ENCODE peak calls at places on chromosomes 2 and 18, in four cellular contexts. E is neuronal stem cell; X is CD4-positive, alpha-beta memory T cell; I is psoas muscle. U is an unnamed sample.

GRCh38 chr2:160315337-160315736 is 115.3 kb upstream of the ITGB6 start:
- DNase-seq in E (no peak), X (no peak), I (no peak), U (no peak)

GRCh38 chr2:83705146-83705545 is 753.9 kb downstream of the SUCLG1 start:
- DNase-seq in E (no peak), X (no peak), I (no peak), U (no peak)

GRCh38 chr2:85042330-85042729 is 71.4 kb downstream of the KCMF1 start:
- DNase-seq in E (no peak), X (no peak), I (no peak), U (no peak)

GRCh38 chr2:185279999-185280398 is 458.6 kb upstream of the FSIP2 start:
- DNase-seq in E (no peak), X (no peak), I (no peak), U (no peak)

GRCh38 chr2:241191101-241191500 is 2.6 kb downstream of the ANO7 start:
- DNase-seq in E (no peak), X (no peak), I (no peak), U (no peak)

GRCh38 chr2:68767031-68767961 is 32.7 kb downstream of the ARHGAP25 start:
- DNase-seq in E (no peak), X (peak), I (no peak), U (no peak)

GRCh38 chr2:150716186-150716585 is 228.7 kb upstream of the RND3 start:
- DNase-seq in E (no peak), X (no peak), I (no peak), U (no peak)

GRCh38 chr2:26767894-26768487 is 3.9 kb downstream of the SLC35F6 start:
- DNase-seq in E (no peak), X (no peak), I (no peak), U (no peak)

GRCh38 chr18:74375999-74376398 is 60.4 kb downstream of the C18orf63 start:
- DNase-seq in E (no peak), X (no peak), I (no peak), U (no peak)

GRCh38 chr2:197208029-197208428 is 102.6 kb downstream of the ANKRD44 start:
- DNase-seq in E (no peak), X (no peak), I (no peak), U (no peak)

GRCh38 chr2:6826081-6826913 is 39.4 kb downstream of the CMPK2 start:
- DNase-seq in E (no peak), X (peak), I (no peak), U (peak)

GRCh38 chr2:216350214-216350789 is 22.0 kb downstream of the MARCHF4 start:
- DNase-seq in E (no peak), X (peak), I (no peak), U (no peak)

GRCh38 chr2:163877316-163877715 is 141.5 kb upstream of the FIGN start:
- DNase-seq in E (no peak), X (no peak), I (no peak), U (no peak)

GRCh38 chr2:27681844-27682243 is 18.2 kb downstream of the SLC4A1AP start:
- DNase-seq in E (no peak), X (no peak), I (no peak), U (no peak)

GRCh38 chr2:86291328-86291662 is 46.1 kb downstream of the REEP1 start:
- DNase-seq in E (no peak), X (no peak), I (no peak), U (no peak)
- H3K27ac ChIP-seq in E (no peak), X (no peak), I (peak), U (no peak)

DNA sequence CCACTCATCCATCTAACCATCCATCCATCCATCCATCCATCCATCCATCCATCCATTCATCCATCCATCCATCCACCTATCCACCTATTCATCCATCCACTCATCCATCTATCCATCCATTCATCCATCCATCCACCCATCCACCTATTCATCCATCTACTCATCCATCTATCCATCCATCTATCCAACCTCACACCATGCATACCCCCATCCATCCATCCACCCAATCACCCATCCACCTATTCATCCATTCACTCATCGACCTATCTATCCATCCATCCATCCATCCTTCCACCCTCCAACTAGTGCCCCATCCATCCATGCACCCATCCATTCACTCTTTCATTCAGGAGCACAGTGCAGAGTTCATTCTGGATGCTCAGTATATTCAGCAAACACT is 21.5 kb upstream of the YWHAQ start:
- DNase-seq in E (no peak), X (no peak), I (no peak), U (no peak)
- H3K27ac ChIP-seq in E (no peak), X (no peak), I (no peak), U (no peak)

GRCh38 chr2:237625777-237626176 is 1.6 kb upstream of the LRRFIP1 start:
- DNase-seq in E (no peak), X (no peak), I (no peak), U (no peak)
- H3K27ac ChIP-seq in E (no peak), X (no peak), I (peak), U (no peak)

GRCh38 chr2:223993634-223994232 is 36.5 kb downstream of the MRPL44 start:
- DNase-seq in E (peak), X (peak), I (no peak), U (peak)
- H3K27ac ChIP-seq in E (no peak), X (no peak), I (no peak), U (peak)

GRCh38 chr18:30175621-30176225 is 866.8 kb downstream of the DSC3 start:
- DNase-seq in E (no peak), X (no peak), I (no peak), U (no peak)
- H3K27ac ChIP-seq in E (no peak), X (no peak), I (no peak), U (no peak)

GRCh38 chr2:189798312-189799029 is 14.2 kb downstream of the PMS1 start:
- DNase-seq in E (no peak), X (no peak), I (no peak), U (no peak)
- H3K27ac ChIP-seq in E (no peak), X (no peak), I (peak), U (no peak)

U was measured in epithelial cell of prostate.